ENCODE peak calls at places on chromosomes 11 and 22, in seven cellular contexts. H is mesendoderm, T is IMR-90, N is H9, E is neuronal stem cell, J is H1, X is trophoblast cell. Z is an unnamed sample.

GRCh38 chr11:23990346-23990745 is 506.5 kb upstream of the LUZP2 start:
- DNase-seq in N (no peak), T (peak), E (no peak), J (no peak), H (no peak), X (peak), Z (peak)

GRCh38 chr11:35655856-35656255 is 6.7 kb upstream of the TRIM44 start:
- DNase-seq in H (no peak), E (no peak), T (no peak), J (no peak), X (no peak), N (no peak), Z (no peak)

GRCh38 chr11:76604652-76605241 is 65.8 kb downstream of the LRRC32 start:
- DNase-seq in J (no peak), N (peak), E (no peak), H (no peak), X (no peak), T (peak), Z (peak)

GRCh38 chr22:39454385-39454871 is 2.4 kb upstream of the MGAT3 start:
- DNase-seq in J (no peak), X (no peak), N (peak), E (no peak), H (peak), T (no peak), Z (no peak)

GRCh38 chr11:83713701-83714100 is 427.5 kb upstream of the CCDC90B start:
- DNase-seq in X (no peak), T (peak), J (no peak), E (no peak), N (no peak), H (no peak), Z (peak)

GRCh38 chr11:70338594-70338993 is 59.7 kb upstream of the CTTN start:
- DNase-seq in N (no peak), X (no peak), E (no peak), T (no peak), J (no peak), H (no peak), Z (no peak)

GRCh38 chr11:129115652-129116585 is 76.2 kb downstream of the ARHGAP32 start:
- DNase-seq in X (peak), J (no peak), E (no peak), N (no peak), T (peak), H (peak), Z (peak)

GRCh38 chr11:124670732-124671131 is 2.8 kb downstream of the SIAE start:
- DNase-seq in H (no peak), T (peak), J (no peak), X (no peak), N (no peak), E (no peak), Z (no peak)

GRCh38 chr22:40485813-40486610 is 115.6 kb downstream of the SGSM3 start:
- DNase-seq in N (no peak), E (no peak), H (no peak), X (no peak), J (no peak), T (peak), Z (no peak)

GRCh38 chr11:86644291-86644690 is 28.1 kb downstream of the ME3 start:
- DNase-seq in E (no peak), J (no peak), X (no peak), N (no peak), T (peak), H (no peak), Z (peak)

GRCh38 chr11:121415861-121416260 is 36.3 kb upstream of the SORL1 start:
- DNase-seq in E (no peak), N (no peak), H (no peak), X (no peak), T (no peak), J (no peak), Z (no peak)

GRCh38 chr22:20009582-20010306 is 6.9 kb downstream of the ARVCF start:
- DNase-seq in E (no peak), T (no peak), J (no peak), N (no peak), X (no peak), H (no peak), Z (no peak)

GRCh38 chr11:23932485-23932898 is 564.4 kb upstream of the LUZP2 start:
- DNase-seq in N (no peak), T (peak), J (no peak), X (no peak), E (no peak), H (peak), Z (peak)

GRCh38 chr11:34427171-34427805 is 11.4 kb upstream of the CAT start:
- DNase-seq in E (no peak), T (peak), H (peak), N (no peak), X (peak), J (no peak), Z (peak)

GRCh38 chr11:42344204-42344792 is 884.8 kb upstream of the LRRC4C start:
- DNase-seq in J (no peak), N (no peak), E (no peak), H (no peak), X (no peak), T (no peak), Z (no peak)

GRCh38 chr11:21810650-21811049 is 382.2 kb upstream of the ANO5 start:
- DNase-seq in H (no peak), N (no peak), X (no peak), E (no peak), T (no peak), J (no peak), Z (no peak)

GRCh38 chr11:1744137-1744878 is 6.1 kb downstream of the IFITM10 start:
- DNase-seq in N (no peak), X (peak), H (no peak), E (no peak), T (no peak), J (no peak), Z (no peak)

GRCh38 chr11:65611028-65611757 is 2.8 kb downstream of the MAP3K11 start:
- DNase-seq in X (no peak), T (no peak), J (no peak), E (no peak), H (peak), N (no peak), Z (no peak)

GRCh38 chr11:47408598-47409439 is 429 bp downstream of the SLC39A13 start:
- DNase-seq in T (peak), E (no peak), H (peak), J (no peak), X (peak), N (peak), Z (peak)

GRCh38 chr11:120179071-120179672 is 31.7 kb upstream of the OAF start:
- DNase-seq in X (no peak), J (no peak), H (no peak), N (no peak), T (no peak), E (no peak), Z (no peak)

GRCh38 chr22:47678667-47679287 is 916.3 kb downstream of the TBC1D22A start:
- DNase-seq in X (no peak), T (no peak), N (peak), J (peak), H (peak), E (no peak), Z (no peak)

GRCh38 chr22:35596821-35597220 is 20.3 kb downstream of the MB start:
- DNase-seq in J (no peak), E (no peak), X (no peak), H (no peak), N (no peak), T (no peak), Z (no peak)

GRCh38 chr22:46936378-46936916 is 174.0 kb downstream of the TBC1D22A start:
- DNase-seq in N (no peak), X (no peak), E (no peak), T (no peak), H (no peak), J (no peak), Z (no peak)

GRCh38 chr11:96758957-96759356 is 369.1 kb downstream of the JRKL start:
- DNase-seq in X (no peak), H (no peak), E (no peak), T (no peak), N (no peak), J (no peak), Z (no peak)

GRCh38 chr11:77109236-77110019 is 6.8 kb downstream of the OMP start:
- DNase-seq in N (no peak), J (no peak), T (peak), H (no peak), E (no peak), X (no peak), Z (no peak)

GRCh38 chr11:10413268-10413667 is 41.8 kb upstream of the AMPD3 start:
- DNase-seq in X (no peak), N (no peak), E (no peak), H (peak), J (no peak), T (peak), Z (peak)

GRCh38 chr22:43812149-43812842 is at the start of gene EFCAB6:
- DNase-seq in H (peak), J (peak), N (peak), X (peak), E (peak), T (peak), Z (peak)

GRCh38 chr11:126768702-126769101 is 231.9 kb downstream of the KIRREL3 start:
- DNase-seq in T (no peak), H (no peak), N (no peak), J (no peak), X (no peak), E (no peak), Z (no peak)

GRCh38 chr11:126765196-126765595 is 235.4 kb downstream of the KIRREL3 start:
- DNase-seq in X (no peak), N (no peak), E (no peak), H (no peak), J (no peak), T (no peak), Z (no peak)

GRCh38 chr11:126772267-126772666 is 228.3 kb downstream of the KIRREL3 start:
- DNase-seq in N (no peak), H (no peak), E (no peak), J (no peak), X (no peak), T (no peak), Z (no peak)

GRCh38 chr11:126764221-126764620 is 236.3 kb downstream of the KIRREL3 start:
- DNase-seq in J (no peak), H (peak), T (peak), N (no peak), E (no peak), X (no peak), Z (no peak)

GRCh38 chr11:126766425-126766824 is 234.1 kb downstream of the KIRREL3 start:
- DNase-seq in X (no peak), T (no peak), J (no peak), N (no peak), E (no peak), H (peak), Z (no peak)
- H3K23ac ChIP-seq in X (no peak), T (no peak), J (no peak), N (no peak), E (no peak), H (no peak), Z (no peak)

GRCh38 chr11:68173926-68174325 is 39.2 kb downstream of the KMT5B start:
- DNase-seq in E (no peak), J (no peak), X (no peak), T (no peak), N (no peak), H (no peak), Z (no peak)
- H3K23ac ChIP-seq in E (no peak), J (no peak), X (no peak), T (no peak), N (no peak), H (no peak), Z (no peak)

GRCh38 chr22:25716637-25717036 is 25.4 kb upstream of the MYO18B start:
- DNase-seq in N (no peak), E (no peak), X (no peak), J (no peak), T (no peak), H (no peak), Z (no peak)

GRCh38 chr22:25714070-25714469 is 27.9 kb upstream of the MYO18B start:
- DNase-seq in H (no peak), J (no peak), E (no peak), X (no peak), N (no peak), T (no peak), Z (no peak)

GRCh38 chr22:25712661-25713400 is 29.2 kb upstream of the MYO18B start:
- DNase-seq in E (no peak), J (no peak), T (no peak), H (no peak), X (no peak), N (no peak), Z (no peak)

GRCh38 chr22:25711491-25711890 is 30.5 kb upstream of the MYO18B start:
- DNase-seq in T (no peak), J (no peak), E (no peak), X (peak), N (no peak), H (no peak), Z (no peak)

GRCh38 chr22:25714739-25715138 is 27.2 kb upstream of the MYO18B start:
- DNase-seq in J (no peak), N (no peak), T (no peak), X (no peak), E (no peak), H (no peak), Z (no peak)
- H3K23ac ChIP-seq in J (no peak), N (no peak), T (no peak), X (no peak), E (no peak), H (no peak), Z (no peak)

GRCh38 chr11:111846063-111846462 is 25.3 kb downstream of the ALG9 start:
- DNase-seq in J (no peak), T (peak), X (peak), H (no peak), N (no peak), E (no peak), Z (peak)

GRCh38 chr11:111843659-111844058 is 27.7 kb downstream of the ALG9 start:
- DNase-seq in H (no peak), T (no peak), X (no peak), J (no peak), N (no peak), E (no peak), Z (no peak)

GRCh38 chr11:111845256-111846028 is 25.9 kb downstream of the ALG9 start:
- DNase-seq in J (no peak), X (peak), E (no peak), T (no peak), H (no peak), N (no peak), Z (peak)

GRCh38 chr11:111849631-111850030 is 21.8 kb downstream of the ALG9 start:
- DNase-seq in T (no peak), E (no peak), X (no peak), H (no peak), J (no peak), N (no peak), Z (no peak)

GRCh38 chr11:111846640-111847039 is 24.7 kb downstream of the ALG9 start:
- DNase-seq in X (peak), H (peak), J (no peak), T (peak), N (no peak), E (no peak), Z (peak)
- H3K23ac ChIP-seq in X (no peak), H (no peak), J (no peak), T (no peak), N (no peak), E (no peak), Z (no peak)

GRCh38 chr11:115643491-115643995 is 139.3 kb upstream of the CADM1 start:
- DNase-seq in E (no peak), N (no peak), X (no peak), T (no peak), H (no peak), J (no peak), Z (no peak)

GRCh38 chr11:115644846-115645245 is 140.6 kb upstream of the CADM1 start:
- DNase-seq in J (no peak), H (no peak), X (no peak), E (no peak), T (peak), N (no peak), Z (no peak)

GRCh38 chr11:115637842-115638241 is 133.6 kb upstream of the CADM1 start:
- DNase-seq in E (no peak), J (no peak), X (no peak), T (no peak), H (no peak), N (no peak), Z (peak)

GRCh38 chr11:115645631-115646271 is 141.5 kb upstream of the CADM1 start:
- DNase-seq in J (no peak), T (no peak), N (peak), X (no peak), E (peak), H (peak), Z (peak)

DNA sequence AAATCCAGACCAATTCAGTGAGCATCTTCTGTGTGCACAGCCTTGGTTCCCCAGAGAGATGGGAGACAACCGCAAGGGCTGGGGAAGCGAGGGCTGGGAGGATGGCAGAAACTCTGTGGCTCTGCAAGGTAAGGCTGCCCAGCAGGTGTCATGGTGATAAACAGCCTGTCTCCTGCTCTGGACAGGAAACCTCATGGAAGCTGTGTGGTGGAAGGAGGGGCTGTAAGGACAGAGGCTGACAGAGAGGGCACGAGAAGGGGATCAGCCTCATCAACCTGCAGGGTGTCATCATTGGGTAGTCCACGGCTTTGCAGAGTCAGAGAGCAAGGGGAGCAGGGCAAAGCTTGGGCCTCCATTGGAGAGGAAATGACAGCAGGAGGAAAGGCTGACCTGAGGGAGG is 138.4 kb upstream of the CADM1 start:
- DNase-seq in T (no peak), J (no peak), H (no peak), X (no peak), N (no peak), E (no peak), Z (no peak)
- H3K23ac ChIP-seq in T (no peak), J (no peak), H (no peak), X (no peak), N (no peak), E (peak), Z (no peak)

GRCh38 chr22:30123463-30123862 is 43.2 kb downstream of the HORMAD2 start:
- DNase-seq in N (no peak), H (no peak), J (no peak), X (no peak), E (no peak), T (no peak), Z (no peak)
- H3K23ac ChIP-seq in N (no peak), H (no peak), J (no peak), X (no peak), E (no peak), T (no peak), Z (no peak)

GRCh38 chr11:14230407-14230806 is 128.6 kb downstream of the RRAS2 start:
- DNase-seq in N (no peak), E (no peak), J (no peak), X (no peak), H (no peak), T (no peak), Z (no peak)

GRCh38 chr11:14228356-14228755 is 130.6 kb downstream of the RRAS2 start:
- DNase-seq in H (no peak), E (no peak), X (no peak), T (no peak), N (no peak), J (no peak), Z (no peak)

GRCh38 chr11:14232652-14233051 is 126.3 kb downstream of the RRAS2 start:
- DNase-seq in T (no peak), E (no peak), J (no peak), H (peak), X (no peak), N (peak), Z (no peak)

GRCh38 chr11:14234446-14234845 is 124.5 kb downstream of the RRAS2 start:
- DNase-seq in T (no peak), E (no peak), X (no peak), J (no peak), H (no peak), N (no peak), Z (no peak)

GRCh38 chr11:14229472-14229871 is 129.5 kb downstream of the RRAS2 start:
- DNase-seq in X (no peak), N (no peak), J (no peak), H (no peak), T (no peak), E (no peak), Z (no peak)
- H3K23ac ChIP-seq in X (no peak), N (no peak), J (no peak), H (no peak), T (no peak), E (no peak), Z (no peak)

DNA sequence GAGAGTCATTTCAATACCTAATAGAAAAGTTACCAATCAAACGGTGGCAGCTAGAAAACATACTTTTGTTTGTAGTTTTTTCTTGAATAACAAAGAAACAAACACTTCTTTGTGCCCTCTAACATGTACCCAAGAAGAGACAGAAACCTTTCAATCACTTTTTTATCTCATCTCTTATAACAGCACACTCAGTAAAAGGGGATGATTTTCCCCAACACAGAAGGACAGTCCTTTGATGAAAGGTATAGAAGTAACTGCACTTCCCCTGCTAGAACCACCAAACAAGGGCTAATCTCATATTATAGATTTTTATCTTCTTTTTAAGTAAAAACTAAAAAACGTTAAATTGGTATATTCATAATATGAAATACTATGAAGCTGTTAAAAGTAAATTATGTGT is 74.3 kb downstream of the TTC28 start:
- DNase-seq in T (no peak), N (no peak), J (no peak), H (no peak), X (no peak), E (no peak), Z (no peak)
- H3K23ac ChIP-seq in T (no peak), N (no peak), J (no peak), H (no peak), X (no peak), E (no peak), Z (no peak)

GRCh38 chr22:29353860-29354259 is 34.5 kb downstream of the AP1B1 start:
- DNase-seq in T (no peak), X (no peak), N (no peak), E (no peak), J (no peak), H (no peak), Z (no peak)
- H3K23ac ChIP-seq in T (no peak), X (no peak), N (no peak), E (no peak), J (no peak), H (no peak), Z (no peak)